ENCODE peak calls at places on chromosomes 1 and 21, in six cellular contexts. I, L, O, U, B and D are unnamed samples.

GRCh38 chr21:37225440-37225839 is 41.7 kb downstream of the VPS26C start:
- DNase-seq in I (no peak), L (no peak), O (no peak), U (no peak), B (no peak), D (no peak)

GRCh38 chr21:32364387-32364786 is 28.4 kb downstream of the URB1 start:
- DNase-seq in I (no peak), L (no peak), O (no peak), U (no peak), B (no peak), D (no peak)

GRCh38 chr1:226772456-226773139 is 33.5 kb upstream of the ITPKB start:
- DNase-seq in I (no peak), L (no peak), O (no peak), U (no peak), B (no peak), D (no peak)

GRCh38 chr1:61612600-61612999 is 112.3 kb downstream of the TM2D1 start:
- DNase-seq in I (no peak), L (no peak), O (no peak), U (no peak), B (no peak), D (no peak)

GRCh38 chr1:69858534-69858933 is 290.8 kb downstream of the LRRC7 start:
- DNase-seq in I (no peak), L (no peak), O (peak), U (no peak), B (no peak), D (no peak)

GRCh38 chr1:203272633-203273205 is 32.6 kb upstream of the BTG2 start:
- DNase-seq in I (no peak), L (no peak), O (no peak), U (peak), B (no peak), D (no peak)

GRCh38 chr1:22595108-22595507 is 31.8 kb downstream of the EPHA8 start:
- DNase-seq in I (no peak), L (no peak), O (no peak), U (no peak), B (no peak), D (no peak)

GRCh38 chr21:39125752-39126485 is 57.3 kb downstream of the PSMG1 start:
- DNase-seq in I (peak), L (peak), O (peak), U (peak), B (no peak), D (peak)

GRCh38 chr1:192859808-192860207 is 51.0 kb downstream of the RGS2 start:
- DNase-seq in I (no peak), L (no peak), O (no peak), U (no peak), B (no peak), D (no peak)

GRCh38 chr21:33901421-33902288 is 13.9 kb downstream of the ATP5PO start:
- DNase-seq in I (peak), L (peak), O (peak), U (no peak), B (no peak), D (no peak)

GRCh38 chr21:30257773-30258172 is 25.0 kb downstream of the KRTAP24-1 start:
- DNase-seq in I (peak), L (peak), O (peak), U (no peak), B (no peak), D (no peak)

GRCh38 chr1:20775700-20776099 is 11.4 kb downstream of the HP1BP3 start:
- DNase-seq in I (no peak), L (no peak), O (no peak), U (no peak), B (no peak), D (no peak)

GRCh38 chr21:39720126-39720778 is 24.7 kb upstream of the IGSF5 start:
- DNase-seq in I (no peak), L (no peak), O (no peak), U (no peak), B (no peak), D (no peak)

GRCh38 chr1:186930248-186930647 is 101.5 kb downstream of the PLA2G4A start:
- DNase-seq in I (no peak), L (no peak), O (no peak), U (no peak), B (no peak), D (no peak)

GRCh38 chr1:65471213-65471833 is 50.9 kb downstream of the LEPR start:
- DNase-seq in I (no peak), L (no peak), O (no peak), U (no peak), B (no peak), D (no peak)

GRCh38 chr1:15046487-15047165 is 106.9 kb upstream of the TMEM51 start:
- DNase-seq in I (peak), L (peak), O (peak), U (peak), B (peak), D (peak)

GRCh38 chr1:209318302-209319056 is 265.0 kb upstream of the CAMK1G start:
- DNase-seq in I (no peak), L (no peak), O (no peak), U (no peak), B (no peak), D (no peak)

GRCh38 chr1:156592910-156593732 is 1.5 kb downstream of the NAXE start:
- DNase-seq in I (no peak), L (no peak), O (no peak), U (no peak), B (no peak), D (no peak)

GRCh38 chr1:217946581-217946980 is 315.4 kb downstream of the SPATA17 start:
- DNase-seq in I (no peak), L (no peak), O (no peak), U (no peak), B (no peak), D (no peak)

GRCh38 chr1:24300971-24301370 is 18.2 kb upstream of the GRHL3 start:
- DNase-seq in I (no peak), L (no peak), O (no peak), U (no peak), B (no peak), D (peak)

GRCh38 chr1:22969224-22969829 is 3.3 kb downstream of the LACTBL1 start:
- DNase-seq in I (peak), L (no peak), O (peak), U (no peak), B (no peak), D (no peak)

GRCh38 chr1:225561675-225562074 is 91.2 kb downstream of the ENAH start:
- DNase-seq in I (no peak), L (no peak), O (no peak), U (no peak), B (no peak), D (no peak)

GRCh38 chr21:16908087-16908486 is 604.8 kb upstream of the CXADR start:
- DNase-seq in I (peak), L (no peak), O (peak), U (no peak), B (no peak), D (no peak)

GRCh38 chr1:26032636-26033357 is 11.2 kb downstream of the EXTL1 start:
- DNase-seq in I (no peak), L (no peak), O (no peak), U (no peak), B (no peak), D (no peak)

GRCh38 chr1:66282885-66283284 is 251.1 kb upstream of the SGIP1 start:
- DNase-seq in I (no peak), L (no peak), O (no peak), U (no peak), B (no peak), D (no peak)

GRCh38 chr21:46099476-46099875 is 1.6 kb downstream of the COL6A2 start:
- DNase-seq in I (no peak), L (no peak), O (peak), U (peak), B (peak), D (no peak)

GRCh38 chr1:235417101-235417697 is 50.0 kb downstream of the TBCE start:
- DNase-seq in I (peak), L (peak), O (peak), U (no peak), B (peak), D (peak)

GRCh38 chr1:82491301-82491986 is 690.7 kb downstream of the ADGRL2 start:
- DNase-seq in I (peak), L (no peak), O (peak), U (no peak), B (no peak), D (no peak)

GRCh38 chr1:95233737-95234493 is at the start of gene RWDD3:
- DNase-seq in I (peak), L (peak), O (peak), U (peak), B (peak), D (peak)

GRCh38 chr21:38863843-38864363 is 58.2 kb downstream of the ETS2 start:
- DNase-seq in I (no peak), L (no peak), O (no peak), U (no peak), B (no peak), D (no peak)

GRCh38 chr1:52572387-52572786 is 19.5 kb upstream of the TUT4 start:
- DNase-seq in I (no peak), L (no peak), O (no peak), U (no peak), B (no peak), D (no peak)

GRCh38 chr1:29655945-29656866 is 419.9 kb downstream of the PTPRU start:
- DNase-seq in I (no peak), L (no peak), O (no peak), U (no peak), B (no peak), D (no peak)

GRCh38 chr1:42003433-42003832 is 84.7 kb upstream of the HIVEP3 start:
- DNase-seq in I (peak), L (no peak), O (no peak), U (no peak), B (no peak), D (peak)